ENCODE peak calls at places on chromosome 20, in eight cellular contexts. One of them, this sample, is unnamed.

GRCh38 chr20:15146948-15147347 is 809.5 kb upstream of the FLRT3 start:
- DNase-seq in GM12865: no peak
- DNase-seq in lung: no peak
- DNase-seq in bronchial epithelial cell: no peak
- DNase-seq in fibroblast of the aortic adventitia: no peak
- DNase-seq in IMR-90: no peak
- DNase-seq in cardiac fibroblast: no peak
- DNase-seq in BJ: no peak
- DNase-seq in this sample: no peak

GRCh38 chr20:9999660-10000059 is 35.1 kb upstream of the ANKEF1 start:
- DNase-seq in GM12865: peak; percentile 10
- DNase-seq in lung: no peak
- DNase-seq in bronchial epithelial cell: peak; percentile 17
- DNase-seq in fibroblast of the aortic adventitia: no peak
- DNase-seq in IMR-90: no peak
- DNase-seq in cardiac fibroblast: no peak
- DNase-seq in BJ: no peak
- DNase-seq in this sample: no peak

GRCh38 chr20:62049342-62050165 is 16.1 kb downstream of the TAF4 start:
- DNase-seq in GM12865: no peak
- DNase-seq in lung: no peak
- DNase-seq in bronchial epithelial cell: no peak
- DNase-seq in fibroblast of the aortic adventitia: no peak
- DNase-seq in IMR-90: no peak
- DNase-seq in cardiac fibroblast: no peak
- DNase-seq in BJ: no peak
- DNase-seq in this sample: no peak

GRCh38 chr20:19769516-19769915 is 11.5 kb downstream of the RIN2 start:
- DNase-seq in GM12865: no peak
- DNase-seq in lung: no peak
- DNase-seq in bronchial epithelial cell: no peak
- DNase-seq in fibroblast of the aortic adventitia: no peak
- DNase-seq in IMR-90: no peak
- DNase-seq in cardiac fibroblast: no peak
- DNase-seq in BJ: no peak
- DNase-seq in this sample: no peak

GRCh38 chr20:34553366-34553867 is 5.1 kb upstream of the MAP1LC3A start:
- DNase-seq in GM12865: no peak
- DNase-seq in lung: no peak
- DNase-seq in bronchial epithelial cell: no peak
- DNase-seq in fibroblast of the aortic adventitia: peak; percentile 53
- DNase-seq in IMR-90: no peak
- DNase-seq in cardiac fibroblast: no peak
- DNase-seq in BJ: no peak
- DNase-seq in this sample: no peak

GRCh38 chr20:51237790-51238189 is 214.9 kb upstream of the KCNG1 start:
- DNase-seq in GM12865: no peak
- DNase-seq in lung: no peak
- DNase-seq in bronchial epithelial cell: no peak
- DNase-seq in fibroblast of the aortic adventitia: no peak
- DNase-seq in IMR-90: no peak
- DNase-seq in cardiac fibroblast: no peak
- DNase-seq in BJ: no peak
- DNase-seq in this sample: no peak

GRCh38 chr20:6636209-6637159 is 131.0 kb upstream of the BMP2 start:
- DNase-seq in GM12865: peak; percentile 16
- DNase-seq in lung: no peak
- DNase-seq in bronchial epithelial cell: peak; percentile 68
- DNase-seq in fibroblast of the aortic adventitia: peak; percentile 77
- DNase-seq in IMR-90: peak; percentile 69
- DNase-seq in cardiac fibroblast: peak; percentile 77
- DNase-seq in BJ: no peak
- DNase-seq in this sample: peak; percentile 51

GRCh38 chr20:33490023-33490933 is at the start of gene CBFA2T2:
- DNase-seq in GM12865: no peak
- DNase-seq in lung: no peak
- DNase-seq in bronchial epithelial cell: peak; percentile 25
- DNase-seq in fibroblast of the aortic adventitia: peak; percentile 52
- DNase-seq in IMR-90: peak; percentile 55
- DNase-seq in cardiac fibroblast: peak; percentile 76
- DNase-seq in BJ: no peak
- DNase-seq in this sample: no peak

GRCh38 chr20:59583428-59584277 is 20.7 kb upstream of the PHACTR3 start:
- DNase-seq in GM12865: no peak
- DNase-seq in lung: no peak
- DNase-seq in bronchial epithelial cell: no peak
- DNase-seq in fibroblast of the aortic adventitia: no peak
- DNase-seq in IMR-90: no peak
- DNase-seq in cardiac fibroblast: peak; percentile 7
- DNase-seq in BJ: no peak
- DNase-seq in this sample: no peak

GRCh38 chr20:10074513-10074912 is 39.7 kb downstream of the ANKEF1 start:
- DNase-seq in GM12865: peak; percentile 40
- DNase-seq in lung: no peak
- DNase-seq in bronchial epithelial cell: peak; percentile 98
- DNase-seq in fibroblast of the aortic adventitia: peak; percentile 87
- DNase-seq in IMR-90: peak; percentile 90
- DNase-seq in cardiac fibroblast: peak; percentile 78
- DNase-seq in BJ: peak; percentile 78
- DNase-seq in this sample: peak; percentile 50

GRCh38 chr20:8424010-8424409 is 291.9 kb downstream of the PLCB1 start:
- DNase-seq in GM12865: no peak
- DNase-seq in lung: no peak
- DNase-seq in bronchial epithelial cell: no peak
- DNase-seq in fibroblast of the aortic adventitia: peak; percentile 78
- DNase-seq in IMR-90: peak; percentile 86
- DNase-seq in cardiac fibroblast: peak; percentile 48
- DNase-seq in BJ: no peak
- DNase-seq in this sample: no peak

GRCh38 chr20:57080796-57081195 is 185.6 kb downstream of the BMP7 start:
- DNase-seq in GM12865: no peak
- DNase-seq in lung: no peak
- DNase-seq in bronchial epithelial cell: no peak
- DNase-seq in fibroblast of the aortic adventitia: no peak
- DNase-seq in IMR-90: no peak
- DNase-seq in cardiac fibroblast: no peak
- DNase-seq in BJ: no peak
- DNase-seq in this sample: no peak

GRCh38 chr20:34907616-34908469 is 31.4 kb downstream of the ACSS2 start:
- DNase-seq in GM12865: no peak
- DNase-seq in lung: peak; percentile 73
- DNase-seq in bronchial epithelial cell: peak; percentile 97
- DNase-seq in fibroblast of the aortic adventitia: peak; percentile 89
- DNase-seq in IMR-90: peak; percentile 92
- DNase-seq in cardiac fibroblast: peak; percentile 89
- DNase-seq in BJ: peak; percentile 75
- DNase-seq in this sample: peak; percentile 88

GRCh38 chr20:8853805-8854338 is 215.0 kb upstream of the PLCB4 start:
- DNase-seq in GM12865: peak; percentile 61
- DNase-seq in lung: no peak
- DNase-seq in bronchial epithelial cell: peak; percentile 75
- DNase-seq in fibroblast of the aortic adventitia: peak; percentile 85
- DNase-seq in IMR-90: peak; percentile 84
- DNase-seq in cardiac fibroblast: peak; percentile 89
- DNase-seq in BJ: no peak
- DNase-seq in this sample: peak; percentile 51

GRCh38 chr20:45036044-45036755 is 64.7 kb downstream of the KCNS1 start:
- DNase-seq in GM12865: no peak
- DNase-seq in lung: no peak
- DNase-seq in bronchial epithelial cell: peak; percentile 80
- DNase-seq in fibroblast of the aortic adventitia: peak; percentile 70
- DNase-seq in IMR-90: peak; percentile 80
- DNase-seq in cardiac fibroblast: peak; percentile 63
- DNase-seq in BJ: no peak
- DNase-seq in this sample: no peak

DNA sequence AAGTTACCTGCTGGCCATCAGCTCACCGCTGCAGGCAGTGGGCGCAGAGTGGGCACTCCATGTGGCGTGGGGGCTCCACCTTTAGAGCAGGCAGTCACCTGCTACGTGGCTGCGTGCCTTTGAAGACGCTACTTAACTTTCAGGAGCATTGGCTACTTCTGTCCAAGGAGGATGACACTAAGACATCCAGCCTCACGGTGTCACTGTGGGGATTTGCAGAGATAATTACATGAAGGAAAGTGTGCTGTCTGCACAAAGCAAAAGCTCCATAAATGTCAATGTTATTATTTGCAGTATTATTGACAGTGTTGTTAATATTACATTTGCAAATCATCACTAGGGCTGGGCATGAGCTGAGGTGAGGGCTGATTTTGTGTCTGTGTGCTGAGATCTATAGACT is 166.0 kb upstream of the SYNDIG1 start:
- DNase-seq in GM12865: no peak
- DNase-seq in lung: no peak
- DNase-seq in bronchial epithelial cell: peak; percentile 29
- DNase-seq in fibroblast of the aortic adventitia: peak; percentile 40
- DNase-seq in IMR-90: no peak
- DNase-seq in cardiac fibroblast: no peak
- DNase-seq in BJ: no peak
- DNase-seq in this sample: no peak
- TF ChIP-seq CTCF in GM12865: no peak
- TF ChIP-seq CTCF in lung: no peak
- TF ChIP-seq CTCF in bronchial epithelial cell: peak; percentile 15
- TF ChIP-seq CTCF in fibroblast of the aortic adventitia: peak; percentile 10
- TF ChIP-seq CTCF in IMR-90: no peak
- TF ChIP-seq CTCF in cardiac fibroblast: no peak
- TF ChIP-seq CTCF in BJ: peak; percentile 32
- TF ChIP-seq CTCF in this sample: no peak

GRCh38 chr20:38806855-38807655 is 1.6 kb downstream of the PPP1R16B start:
- DNase-seq in GM12865: peak; percentile 69
- DNase-seq in lung: no peak
- DNase-seq in bronchial epithelial cell: no peak
- DNase-seq in fibroblast of the aortic adventitia: no peak
- DNase-seq in IMR-90: no peak
- DNase-seq in cardiac fibroblast: no peak
- DNase-seq in BJ: no peak
- DNase-seq in this sample: no peak
- H3K4me3 ChIP-seq in GM12865: peak overlapping the region; percentile 97
- H3K4me3 ChIP-seq in lung: peak overlapping the region; percentile 54
- H3K4me3 ChIP-seq in bronchial epithelial cell: no peak overlapping the region
- H3K4me3 ChIP-seq in fibroblast of the aortic adventitia: no peak overlapping the region
- H3K4me3 ChIP-seq in IMR-90: no peak overlapping the region
- H3K4me3 ChIP-seq in cardiac fibroblast: peak overlapping the region; percentile 21
- H3K4me3 ChIP-seq in BJ: no peak overlapping the region
- H3K4me3 ChIP-seq in this sample: peak overlapping the region; percentile 14

DNA sequence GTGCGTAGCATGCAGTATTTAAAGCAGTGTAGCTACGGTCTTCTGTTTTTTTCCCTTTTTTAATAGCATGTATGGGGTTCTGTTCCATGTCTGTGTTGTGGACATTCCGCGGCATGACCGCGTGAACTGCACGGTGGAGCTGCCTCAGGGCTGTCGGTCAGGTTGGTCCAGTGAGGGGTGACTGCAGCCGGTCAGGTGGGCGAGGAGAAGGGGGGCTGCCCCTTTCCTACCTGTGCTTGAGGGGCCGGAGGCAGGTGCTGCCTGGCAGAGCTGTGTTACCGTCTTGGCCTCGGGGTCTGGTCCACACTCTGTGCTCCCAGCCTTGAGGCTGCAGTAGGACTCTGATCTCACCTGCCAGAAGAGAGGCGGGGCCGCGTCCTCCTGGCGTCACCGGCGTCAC is 24.5 kb downstream of the UCKL1 start:
- DNase-seq in GM12865: no peak
- DNase-seq in lung: no peak
- DNase-seq in bronchial epithelial cell: no peak
- DNase-seq in fibroblast of the aortic adventitia: no peak
- DNase-seq in IMR-90: no peak
- DNase-seq in cardiac fibroblast: no peak
- DNase-seq in BJ: no peak
- DNase-seq in this sample: no peak
- TF ChIP-seq CTCF in GM12865: no peak
- TF ChIP-seq CTCF in lung: no peak
- TF ChIP-seq CTCF in bronchial epithelial cell: no peak
- TF ChIP-seq CTCF in fibroblast of the aortic adventitia: no peak
- TF ChIP-seq CTCF in IMR-90: no peak
- TF ChIP-seq CTCF in cardiac fibroblast: no peak
- TF ChIP-seq CTCF in BJ: no peak
- TF ChIP-seq CTCF in this sample: no peak

GRCh38 chr20:49377326-49377725 is 99.5 kb upstream of the ZNFX1 start:
- DNase-seq in GM12865: no peak
- DNase-seq in lung: no peak
- DNase-seq in bronchial epithelial cell: no peak
- DNase-seq in fibroblast of the aortic adventitia: no peak
- DNase-seq in IMR-90: no peak
- DNase-seq in cardiac fibroblast: no peak
- DNase-seq in BJ: no peak
- DNase-seq in this sample: no peak
- H3K4me3 ChIP-seq in GM12865: no peak overlapping the region
- H3K4me3 ChIP-seq in lung: no peak overlapping the region
- H3K4me3 ChIP-seq in bronchial epithelial cell: no peak overlapping the region
- H3K4me3 ChIP-seq in fibroblast of the aortic adventitia: no peak overlapping the region
- H3K4me3 ChIP-seq in IMR-90: no peak overlapping the region
- H3K4me3 ChIP-seq in cardiac fibroblast: no peak overlapping the region
- H3K4me3 ChIP-seq in BJ: no peak overlapping the region
- H3K4me3 ChIP-seq in this sample: no peak overlapping the region

DNA sequence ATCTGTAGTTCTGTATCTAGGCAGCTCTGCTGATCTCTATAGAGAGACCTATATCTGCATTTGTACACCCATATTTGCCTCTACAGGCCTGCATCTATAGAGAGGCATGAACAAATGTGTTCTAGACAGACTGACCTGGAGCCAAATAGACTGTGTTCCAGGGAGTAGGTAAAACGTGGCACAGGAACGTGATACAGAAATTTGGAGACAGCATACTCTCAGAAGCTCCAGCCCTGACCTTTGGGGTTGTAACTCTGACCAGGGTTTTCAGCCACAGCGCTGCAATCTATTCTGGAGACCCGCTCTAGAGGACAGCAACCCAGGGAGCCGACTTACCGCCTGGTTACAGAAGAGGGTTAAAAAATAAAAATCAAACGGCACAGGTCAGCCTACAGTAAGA is 983 bp downstream of the RBBP9 start:
- DNase-seq in GM12865: peak; percentile 47
- DNase-seq in lung: no peak
- DNase-seq in bronchial epithelial cell: peak; percentile 12
- DNase-seq in fibroblast of the aortic adventitia: no peak
- DNase-seq in IMR-90: no peak
- DNase-seq in cardiac fibroblast: no peak
- DNase-seq in BJ: no peak
- DNase-seq in this sample: no peak
- TF ChIP-seq CTCF in GM12865: no peak
- TF ChIP-seq CTCF in lung: no peak
- TF ChIP-seq CTCF in bronchial epithelial cell: no peak
- TF ChIP-seq CTCF in fibroblast of the aortic adventitia: no peak
- TF ChIP-seq CTCF in IMR-90: no peak
- TF ChIP-seq CTCF in cardiac fibroblast: no peak
- TF ChIP-seq CTCF in BJ: no peak
- TF ChIP-seq CTCF in this sample: no peak

GRCh38 chr20:3808141-3808479 is 12.0 kb downstream of the CDC25B start:
- DNase-seq in GM12865: no peak
- DNase-seq in lung: peak; percentile 84
- DNase-seq in bronchial epithelial cell: peak; percentile 87
- DNase-seq in fibroblast of the aortic adventitia: peak; percentile 99
- DNase-seq in IMR-90: peak; percentile 92
- DNase-seq in cardiac fibroblast: peak; percentile 98
- DNase-seq in BJ: peak; percentile 86
- DNase-seq in this sample: peak; percentile 89
- H3K4me3 ChIP-seq in GM12865: no peak overlapping the region
- H3K4me3 ChIP-seq in lung: no peak overlapping the region
- H3K4me3 ChIP-seq in bronchial epithelial cell: no peak overlapping the region
- H3K4me3 ChIP-seq in fibroblast of the aortic adventitia: peak overlapping the region; percentile 39
- H3K4me3 ChIP-seq in IMR-90: no peak overlapping the region
- H3K4me3 ChIP-seq in cardiac fibroblast: no peak overlapping the region
- H3K4me3 ChIP-seq in BJ: no peak overlapping the region
- H3K4me3 ChIP-seq in this sample: no peak overlapping the region

GRCh38 chr20:37397076-37397953 is 51.4 kb downstream of the SRC start:
- DNase-seq in GM12865: no peak
- DNase-seq in lung: no peak
- DNase-seq in bronchial epithelial cell: no peak
- DNase-seq in fibroblast of the aortic adventitia: no peak
- DNase-seq in IMR-90: no peak
- DNase-seq in cardiac fibroblast: no peak
- DNase-seq in BJ: no peak
- DNase-seq in this sample: no peak
- TF ChIP-seq CTCF in GM12865: no peak
- TF ChIP-seq CTCF in lung: no peak
- TF ChIP-seq CTCF in bronchial epithelial cell: no peak
- TF ChIP-seq CTCF in fibroblast of the aortic adventitia: no peak
- TF ChIP-seq CTCF in IMR-90: no peak
- TF ChIP-seq CTCF in cardiac fibroblast: no peak
- TF ChIP-seq CTCF in BJ: no peak
- TF ChIP-seq CTCF in this sample: no peak

This sample was measured in retinal pigment epithelial cell.